ENCODE peak calls at places on chromosomes 2 and 18, in four cellular contexts. One of them, this sample, is unnamed.
A peak's percentile ranks its signal among the peaks of the same experiment; 100 is the strongest.

GRCh38 chr2:28340312-28341202 is 52.1 kb upstream of the FOSL2 start:
- DNase-seq in C1 segment of cervical spinal cord: no peak
- DNase-seq in CD4-positive, CD25-positive, alpha-beta regulatory T cell: no peak
- DNase-seq in stimulated activated CD4-positive, alpha-beta T cell treated with anti-CD3 and anti-CD28 coated beads, TNF-alpha, amount 100 ng/mL, for 48 hours: no peak
- DNase-seq in this sample: no peak

GRCh38 chr18:8480506-8481328 is 128.5 kb upstream of the RAB12 start:
- DNase-seq in stimulated activated CD4-positive, alpha-beta T cell treated with anti-CD3 and anti-CD28 coated beads, TNF-alpha, amount 100 ng/mL, for 48 hours: no peak
- DNase-seq in CD4-positive, CD25-positive, alpha-beta regulatory T cell: no peak
- DNase-seq in C1 segment of cervical spinal cord: no peak
- DNase-seq in this sample: peak; percentile 57

GRCh38 chr2:124985210-124985760 is 960.2 kb downstream of the CNTNAP5 start:
- DNase-seq in C1 segment of cervical spinal cord: no peak
- DNase-seq in stimulated activated CD4-positive, alpha-beta T cell treated with anti-CD3 and anti-CD28 coated beads, TNF-alpha, amount 100 ng/mL, for 48 hours: no peak
- DNase-seq in CD4-positive, CD25-positive, alpha-beta regulatory T cell: no peak
- DNase-seq in this sample: no peak

GRCh38 chr2:126315840-126316239 is 340.1 kb upstream of the GYPC start:
- DNase-seq in CD4-positive, CD25-positive, alpha-beta regulatory T cell: no peak
- DNase-seq in C1 segment of cervical spinal cord: no peak
- DNase-seq in stimulated activated CD4-positive, alpha-beta T cell treated with anti-CD3 and anti-CD28 coated beads, TNF-alpha, amount 100 ng/mL, for 48 hours: no peak
- DNase-seq in this sample: no peak

GRCh38 chr2:54470241-54470938 is 14.3 kb downstream of the SPTBN1 start:
- DNase-seq in CD4-positive, CD25-positive, alpha-beta regulatory T cell: no peak
- DNase-seq in stimulated activated CD4-positive, alpha-beta T cell treated with anti-CD3 and anti-CD28 coated beads, TNF-alpha, amount 100 ng/mL, for 48 hours: no peak
- DNase-seq in C1 segment of cervical spinal cord: no peak
- DNase-seq in this sample: no peak

GRCh38 chr18:74715865-74716712 is 118.4 kb downstream of the ZNF407 start:
- DNase-seq in stimulated activated CD4-positive, alpha-beta T cell treated with anti-CD3 and anti-CD28 coated beads, TNF-alpha, amount 100 ng/mL, for 48 hours: no peak
- DNase-seq in C1 segment of cervical spinal cord: no peak
- DNase-seq in CD4-positive, CD25-positive, alpha-beta regulatory T cell: no peak
- DNase-seq in this sample: no peak

GRCh38 chr18:3380384-3380961 is 69.5 kb upstream of the TGIF1 start:
- DNase-seq in CD4-positive, CD25-positive, alpha-beta regulatory T cell: peak; percentile 46
- DNase-seq in stimulated activated CD4-positive, alpha-beta T cell treated with anti-CD3 and anti-CD28 coated beads, TNF-alpha, amount 100 ng/mL, for 48 hours: no peak
- DNase-seq in C1 segment of cervical spinal cord: no peak
- DNase-seq in this sample: no peak

GRCh38 chr2:174797792-174798276 is 33.6 kb upstream of the CHRNA1 start:
- DNase-seq in CD4-positive, CD25-positive, alpha-beta regulatory T cell: no peak
- DNase-seq in C1 segment of cervical spinal cord: no peak
- DNase-seq in stimulated activated CD4-positive, alpha-beta T cell treated with anti-CD3 and anti-CD28 coated beads, TNF-alpha, amount 100 ng/mL, for 48 hours: no peak
- DNase-seq in this sample: no peak

GRCh38 chr2:61620244-61621159 is 82.3 kb upstream of the XPO1 start:
- DNase-seq in C1 segment of cervical spinal cord: no peak
- DNase-seq in CD4-positive, CD25-positive, alpha-beta regulatory T cell: no peak
- DNase-seq in stimulated activated CD4-positive, alpha-beta T cell treated with anti-CD3 and anti-CD28 coated beads, TNF-alpha, amount 100 ng/mL, for 48 hours: no peak
- DNase-seq in this sample: no peak

GRCh38 chr2:196592912-196593881 is 46.3 kb upstream of the CCDC150 start:
- DNase-seq in CD4-positive, CD25-positive, alpha-beta regulatory T cell: peak; percentile 18
- DNase-seq in stimulated activated CD4-positive, alpha-beta T cell treated with anti-CD3 and anti-CD28 coated beads, TNF-alpha, amount 100 ng/mL, for 48 hours: no peak
- DNase-seq in C1 segment of cervical spinal cord: peak; percentile 61
- DNase-seq in this sample: peak; percentile 58

GRCh38 chr2:187434342-187434785 is 13.7 kb downstream of the CALCRL start:
- DNase-seq in CD4-positive, CD25-positive, alpha-beta regulatory T cell: no peak
- DNase-seq in stimulated activated CD4-positive, alpha-beta T cell treated with anti-CD3 and anti-CD28 coated beads, TNF-alpha, amount 100 ng/mL, for 48 hours: no peak
- DNase-seq in C1 segment of cervical spinal cord: no peak
- DNase-seq in this sample: no peak

This sample was measured in frontal cortex.